ENCODE peak calls at places on chromosomes 4 and X, in six cellular contexts. B is esophagus muscularis mucosa, J is stomach, M is suprapubic skin, Z is transverse colon, W is K562. D is an unnamed sample. For H3K4me1, the result is how much of the 10 kb centered on the place peaks cover.

GRCh38 chr4:8732681-8733243 is 138.9 kb downstream of the HMX1 start:
- DNase-seq in B (peak), J (peak), M (no peak), Z (no peak), W (no peak), D (no peak)

GRCh38 chrX:74437530-74437929 is 16.2 kb downstream of the SLC16A2 start:
- DNase-seq in B (no peak), J (no peak), M (no peak), Z (no peak), W (no peak), D (no peak)

GRCh38 chr4:82499705-82500104 is 62.1 kb downstream of the TMEM150C start:
- DNase-seq in B (no peak), J (no peak), M (no peak), Z (no peak), W (no peak), D (no peak)

GRCh38 chr4:144970597-144970996 is 127.4 kb downstream of the ANAPC10 start:
- DNase-seq in B (no peak), J (no peak), M (no peak), Z (no peak), W (no peak), D (no peak)

GRCh38 chrX:23699636-23700194 is 32.4 kb downstream of the PRDX4 start:
- DNase-seq in B (no peak), J (no peak), M (no peak), Z (no peak), W (peak), D (no peak)

GRCh38 chr4:158065176-158065575 is 107.6 kb downstream of the GASK1B start:
- DNase-seq in B (no peak), J (no peak), M (no peak), Z (no peak), W (no peak), D (no peak)

GRCh38 chr4:116930329-116930728 is 155.0 kb downstream of the TRAM1L1 start:
- DNase-seq in B (no peak), J (no peak), M (no peak), Z (no peak), W (no peak), D (no peak)

GRCh38 chrX:16785247-16786138 is 773 bp upstream of the TXLNG start:
- DNase-seq in B (no peak), J (peak), M (peak), Z (peak), W (no peak), D (peak)

GRCh38 chrX:475926-476723 is 89.4 kb upstream of the PPP2R3B start:
- DNase-seq in B (no peak), J (no peak), M (no peak), Z (no peak), W (no peak), D (peak)

GRCh38 chr4:24897639-24898038 is 15.2 kb downstream of the CCDC149 start:
- DNase-seq in B (no peak), J (no peak), M (no peak), Z (no peak), W (no peak), D (no peak)

GRCh38 chr4:24894846-24895245 is 18.0 kb downstream of the CCDC149 start:
- DNase-seq in B (no peak), J (no peak), M (no peak), Z (no peak), W (no peak), D (no peak)

GRCh38 chr4:24895461-24895860 is 17.4 kb downstream of the CCDC149 start:
- DNase-seq in B (no peak), J (no peak), M (no peak), Z (no peak), W (no peak), D (no peak)

GRCh38 chr4:24896977-24897376 is 15.9 kb downstream of the CCDC149 start:
- DNase-seq in B (no peak), J (no peak), M (no peak), Z (no peak), W (no peak), D (no peak)

DNA sequence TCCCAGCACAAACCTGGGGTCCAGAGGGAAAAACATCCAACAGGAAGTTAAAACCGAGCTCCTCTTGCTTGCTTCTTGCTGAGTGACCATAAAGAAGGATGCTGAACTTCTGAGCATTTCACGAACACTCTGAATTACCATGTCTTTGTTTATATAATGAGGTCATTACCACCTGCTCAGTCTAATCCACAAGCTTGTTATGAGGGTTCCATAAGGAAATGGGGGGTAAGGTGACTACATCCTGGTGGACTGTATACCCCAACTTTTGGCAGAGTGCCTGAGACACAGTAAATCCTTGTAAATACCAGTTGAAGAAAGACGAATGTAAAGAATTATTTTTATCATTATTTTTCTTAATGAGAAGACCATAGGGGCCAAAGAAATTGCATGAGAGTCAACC is 16.8 kb downstream of the CCDC149 start:
- DNase-seq in B (no peak), J (no peak), M (no peak), Z (no peak), W (no peak), D (no peak)
- TF ChIP-seq POLR2AphosphoS5 in B (no peak), J (no peak), M (no peak), Z (no peak), W (no peak), D (no peak)

GRCh38 chr4:146439437-146439836 is 82.3 kb downstream of the SLC10A7 start:
- DNase-seq in B (no peak), J (no peak), M (no peak), Z (no peak), W (no peak), D (no peak)
- H3K4me1 ChIP-seq in B (under half), J (under half), M (under half), Z (under half), W (under half), D (under half)

GRCh38 chrX:46647251-46647650 is 73.7 kb downstream of the CHST7 start:
- DNase-seq in B (no peak), J (no peak), M (no peak), Z (no peak), W (no peak), D (no peak)

GRCh38 chrX:46653482-46653881 is 79.9 kb downstream of the CHST7 start:
- DNase-seq in B (no peak), J (no peak), M (no peak), Z (no peak), W (no peak), D (no peak)

GRCh38 chrX:46648660-46649059 is 75.1 kb downstream of the CHST7 start:
- DNase-seq in B (no peak), J (no peak), M (no peak), Z (no peak), W (no peak), D (no peak)

GRCh38 chrX:46645614-46646013 is 72.0 kb downstream of the CHST7 start:
- DNase-seq in B (no peak), J (no peak), M (no peak), Z (no peak), W (no peak), D (no peak)

GRCh38 chrX:46649421-46650260 is 76.1 kb downstream of the CHST7 start:
- DNase-seq in B (no peak), J (peak), M (no peak), Z (peak), W (no peak), D (peak)
- TF ChIP-seq EP300 in B (no peak), J (no peak), M (no peak), Z (no peak), W (no peak), D (no peak)

GRCh38 chr4:138182838-138183426 is 59.2 kb downstream of the SLC7A11 start:
- DNase-seq in B (no peak), J (no peak), M (no peak), Z (no peak), W (peak), D (no peak)
- TF ChIP-seq POLR2AphosphoS5 in B (no peak), J (no peak), M (no peak), Z (no peak), W (no peak), D (no peak)

GRCh38 chr4:107989162-107989536 is 540 bp upstream of the HADH start:
- DNase-seq in B (no peak), J (no peak), M (no peak), Z (no peak), W (no peak), D (no peak)

GRCh38 chr4:107988763-107989035 is 990 bp upstream of the HADH start:
- DNase-seq in B (no peak), J (peak), M (no peak), Z (peak), W (no peak), D (no peak)

GRCh38 chr4:107991945-107992625 is 2.4 kb downstream of the HADH start:
- DNase-seq in B (no peak), J (no peak), M (no peak), Z (no peak), W (no peak), D (no peak)

GRCh38 chr4:107987916-107988762 is 1.6 kb upstream of the HADH start:
- DNase-seq in B (no peak), J (peak), M (no peak), Z (no peak), W (no peak), D (no peak)

DNA sequence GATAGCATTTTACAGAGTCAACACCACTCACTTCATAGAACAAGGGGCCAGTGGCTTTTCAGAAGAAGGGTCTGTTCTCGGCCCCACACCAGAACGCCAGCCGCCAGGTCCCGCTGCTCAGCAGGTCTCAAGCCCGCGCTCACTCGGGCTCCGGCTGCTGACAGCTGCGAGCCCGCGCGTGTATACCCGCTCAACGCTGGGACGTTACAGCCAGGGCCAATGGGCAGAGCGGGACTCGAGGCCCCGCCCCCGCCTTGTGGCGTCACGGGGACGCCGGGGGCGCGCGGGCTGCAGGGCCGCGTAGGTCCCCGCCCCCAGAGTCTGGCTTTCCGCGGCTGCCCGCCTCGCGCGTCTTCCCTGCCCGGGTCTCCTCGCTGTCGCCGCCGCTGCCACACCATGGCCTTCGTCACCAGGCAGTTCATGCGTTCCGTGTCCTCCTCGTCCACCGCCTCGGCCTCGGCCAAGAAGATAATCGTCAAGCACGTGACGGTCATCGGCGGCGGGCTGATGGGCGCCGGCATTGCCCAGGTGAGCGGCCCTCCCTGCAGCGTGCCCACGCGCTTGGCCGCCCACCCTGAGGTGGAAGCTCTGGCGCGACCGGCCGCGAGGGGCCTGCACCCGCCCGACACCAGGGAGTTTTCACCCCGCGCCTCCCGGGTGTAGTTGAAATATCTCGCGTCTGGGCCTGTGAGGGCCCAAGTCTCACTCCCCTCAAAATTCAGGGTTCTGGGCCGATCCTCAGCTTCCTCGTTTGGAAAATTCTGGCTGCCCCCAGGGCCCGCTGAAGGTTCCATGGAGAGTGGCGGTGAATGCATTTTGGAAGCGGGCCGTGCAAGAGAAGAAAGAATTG is at the start of gene HADH:
- DNase-seq in B (peak), J (peak), M (peak), Z (peak), W (peak), D (peak)
- H3K4me1 ChIP-seq in B (half or more), J (under half), M (under half), Z (half or more), W (under half), D (half or more)

GRCh38 chr4:53686521-53686920 is 95.2 kb upstream of the LNX1 start:
- DNase-seq in B (no peak), J (no peak), M (no peak), Z (no peak), W (no peak), D (no peak)
- TF ChIP-seq EP300 in B (no peak), J (no peak), M (no peak), Z (no peak), W (no peak), D (no peak)

DNA sequence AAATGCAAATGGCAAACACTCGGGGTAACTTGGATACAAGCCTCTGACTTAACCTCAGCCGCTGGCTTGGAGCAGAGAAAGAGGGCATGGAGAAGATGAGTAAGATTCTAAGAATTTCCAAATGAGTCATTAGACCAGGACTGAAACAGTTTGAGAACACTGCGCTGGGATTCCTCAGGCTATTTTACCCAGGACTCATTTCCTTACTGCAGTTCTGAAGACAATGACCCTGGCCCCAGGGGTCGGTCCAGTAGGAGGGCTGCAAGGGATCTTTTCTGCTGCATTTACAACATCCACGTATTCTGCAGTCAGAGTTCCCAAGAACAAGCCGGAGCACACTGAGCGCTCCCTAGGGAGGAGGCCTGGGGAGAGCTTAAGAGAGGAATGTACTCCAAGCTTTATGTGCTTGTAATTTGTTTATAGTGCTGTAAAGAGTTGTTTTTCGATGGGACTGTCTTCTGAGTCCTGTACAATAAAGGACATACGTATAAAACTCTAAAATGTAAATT is 27.3 kb upstream of the SORBS2 start:
- DNase-seq in B (no peak), J (no peak), M (no peak), Z (peak), W (no peak), D (peak)
- TF ChIP-seq POLR2AphosphoS5 in B (peak), J (no peak), M (no peak), Z (peak), W (no peak), D (peak)

DNA sequence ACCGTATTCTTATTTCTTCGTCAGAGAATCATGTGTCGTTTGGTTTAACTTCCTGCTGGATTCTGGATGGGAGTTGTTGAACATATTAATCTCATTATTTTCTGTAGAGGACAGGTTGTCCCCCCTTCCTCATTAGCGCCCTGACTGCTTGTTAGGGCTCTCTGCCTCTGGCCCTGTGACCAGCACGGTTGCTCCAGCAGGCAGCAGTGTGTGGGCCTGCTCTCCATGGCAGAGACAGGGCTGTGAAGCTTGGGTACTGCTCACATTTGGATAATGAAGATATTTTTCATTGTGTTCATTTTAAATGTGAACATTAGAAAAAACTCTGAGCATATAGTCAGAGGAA is 102.7 kb downstream of the KLHL8 start:
- DNase-seq in B (no peak), J (no peak), M (no peak), Z (no peak), W (no peak), D (no peak)
- H3K4me1 ChIP-seq in B (half or more), J (under half), M (under half), Z (under half), W (under half), D (under half)

GRCh38 chr4:86896596-86896995 is 4.4 kb upstream of the C4orf36 start:
- DNase-seq in B (no peak), J (no peak), M (no peak), Z (no peak), W (no peak), D (no peak)
- TF ChIP-seq EP300 in B (no peak), J (no peak), M (no peak), Z (no peak), W (no peak), D (no peak)

GRCh38 chr4:80133240-80133783 is 60.3 kb upstream of the ANTXR2 start:
- DNase-seq in B (no peak), J (no peak), M (no peak), Z (no peak), W (no peak), D (no peak)
- TF ChIP-seq POLR2AphosphoS5 in B (no peak), J (no peak), M (no peak), Z (no peak), W (no peak), D (no peak)